ENCODE peak calls at places on chromosomes 11 and 22, in nine cellular contexts. K, S, Z, Y, O, T, Q, C and D are unnamed samples.

GRCh38 chr22:45671051-45671782 is 417 bp upstream of the ATXN10 start:
- DNase-seq in C (no peak), Z (no peak), K (no peak), S (no peak), T (no peak), Y (no peak), O (no peak), Q (no peak), D (no peak)

GRCh38 chr22:26617251-26618199 is at the start of gene CRYBB1:
- DNase-seq in O (peak), K (no peak), Z (peak), T (no peak), S (no peak), Q (no peak), Y (no peak), C (no peak), D (peak)

GRCh38 chr11:65243773-65244172 is 18.0 kb upstream of the POLA2 start:
- DNase-seq in Z (no peak), K (no peak), C (no peak), T (no peak), Q (no peak), Y (no peak), S (no peak), O (no peak), D (no peak)

GRCh38 chr22:49429066-49429465 is 398.6 kb downstream of the BRD1 start:
- DNase-seq in C (no peak), T (no peak), S (no peak), K (no peak), Y (no peak), O (no peak), Z (no peak), Q (no peak), D (no peak)

GRCh38 chr11:47056261-47056915 is 119.8 kb downstream of the CSTPP1 start:
- DNase-seq in Z (no peak), C (no peak), O (no peak), Y (no peak), K (no peak), Q (no peak), T (no peak), S (no peak), D (no peak)

GRCh38 chr11:78646564-78647185 is 72.0 kb upstream of the NARS2 start:
- DNase-seq in Y (peak), K (no peak), T (peak), Z (peak), Q (peak), C (peak), O (no peak), S (no peak), D (no peak)

GRCh38 chr11:111632798-111633197 is 30.5 kb downstream of the SIK2 start:
- DNase-seq in C (no peak), T (no peak), Z (no peak), S (no peak), Q (no peak), Y (no peak), O (no peak), K (no peak), D (no peak)

GRCh38 chr11:33207408-33207985 is 46.2 kb upstream of the CSTF3 start:
- DNase-seq in O (peak), Q (no peak), Z (no peak), T (no peak), Y (no peak), K (no peak), C (no peak), S (no peak), D (peak)

GRCh38 chr22:31230871-31231621 is 18.9 kb downstream of the LIMK2 start:
- DNase-seq in Q (no peak), Z (peak), T (peak), C (peak), Y (no peak), O (no peak), S (peak), K (peak), D (no peak)